ENCODE peak calls at places on chromosomes 5 and 9, in five cellular contexts. One of them, this sample, is unnamed.

GRCh38 chr5:179870952-179871351 is 12.3 kb upstream of the MRNIP start:
- DNase-seq in T-cell: no peak
- DNase-seq in fibroblast of lung: no peak
- DNase-seq in activated CD4-positive, alpha-beta T cell treated with anti-CD3 and anti-CD28 coated beads for 24 hours: no peak
- DNase-seq in kidney glomerular epithelial cell: no peak
- DNase-seq in this sample: no peak

GRCh38 chr5:142915840-142916424 is 145.8 kb downstream of the ARHGAP26 start:
- DNase-seq in activated CD4-positive, alpha-beta T cell treated with anti-CD3 and anti-CD28 coated beads for 24 hours: no peak
- DNase-seq in kidney glomerular epithelial cell: peak; percentile 78
- DNase-seq in T-cell: no peak
- DNase-seq in fibroblast of lung: peak; percentile 27
- DNase-seq in this sample: no peak

GRCh38 chr5:179607449-179607931 is 16.0 kb downstream of the HNRNPH1 start:
- DNase-seq in T-cell: no peak
- DNase-seq in activated CD4-positive, alpha-beta T cell treated with anti-CD3 and anti-CD28 coated beads for 24 hours: no peak
- DNase-seq in kidney glomerular epithelial cell: no peak
- DNase-seq in fibroblast of lung: no peak
- DNase-seq in this sample: peak; percentile 60

GRCh38 chr5:138339086-138339456 is 1.0 kb downstream of the FAM53C start:
- DNase-seq in fibroblast of lung: peak; percentile 39
- DNase-seq in kidney glomerular epithelial cell: no peak
- DNase-seq in T-cell: no peak
- DNase-seq in activated CD4-positive, alpha-beta T cell treated with anti-CD3 and anti-CD28 coated beads for 24 hours: no peak
- DNase-seq in this sample: no peak

GRCh38 chr5:10528056-10528816 is 35.6 kb upstream of the ANKRD33B start:
- DNase-seq in fibroblast of lung: peak; percentile 42
- DNase-seq in activated CD4-positive, alpha-beta T cell treated with anti-CD3 and anti-CD28 coated beads for 24 hours: no peak
- DNase-seq in T-cell: no peak
- DNase-seq in kidney glomerular epithelial cell: no peak
- DNase-seq in this sample: no peak

GRCh38 chr5:164002653-164003052 is 497.2 kb downstream of the MAT2B start:
- DNase-seq in activated CD4-positive, alpha-beta T cell treated with anti-CD3 and anti-CD28 coated beads for 24 hours: no peak
- DNase-seq in fibroblast of lung: peak; percentile 33
- DNase-seq in kidney glomerular epithelial cell: no peak
- DNase-seq in T-cell: no peak
- DNase-seq in this sample: no peak

GRCh38 chr9:130480673-130481072 is 35.9 kb downstream of the ASS1 start:
- DNase-seq in activated CD4-positive, alpha-beta T cell treated with anti-CD3 and anti-CD28 coated beads for 24 hours: no peak
- DNase-seq in kidney glomerular epithelial cell: no peak
- DNase-seq in T-cell: no peak
- DNase-seq in fibroblast of lung: no peak
- DNase-seq in this sample: no peak

GRCh38 chr9:89670806-89671434 is 66.1 kb downstream of the GADD45G start:
- DNase-seq in fibroblast of lung: no peak
- DNase-seq in activated CD4-positive, alpha-beta T cell treated with anti-CD3 and anti-CD28 coated beads for 24 hours: no peak
- DNase-seq in kidney glomerular epithelial cell: no peak
- DNase-seq in T-cell: no peak
- DNase-seq in this sample: no peak

GRCh38 chr5:76715734-76716455 is at the start of gene F2R:
- DNase-seq in kidney glomerular epithelial cell: peak; percentile 52
- DNase-seq in fibroblast of lung: peak; percentile 91
- DNase-seq in T-cell: peak; percentile 63
- DNase-seq in activated CD4-positive, alpha-beta T cell treated with anti-CD3 and anti-CD28 coated beads for 24 hours: peak; percentile 18
- DNase-seq in this sample: peak; percentile 64

GRCh38 chr5:111741270-111741669 is 15.7 kb downstream of the NREP start:
- DNase-seq in fibroblast of lung: peak; percentile 44
- DNase-seq in kidney glomerular epithelial cell: no peak
- DNase-seq in activated CD4-positive, alpha-beta T cell treated with anti-CD3 and anti-CD28 coated beads for 24 hours: no peak
- DNase-seq in T-cell: no peak
- DNase-seq in this sample: no peak

GRCh38 chr9:127561491-127562270 is 50.4 kb upstream of the STXBP1 start:
- DNase-seq in activated CD4-positive, alpha-beta T cell treated with anti-CD3 and anti-CD28 coated beads for 24 hours: no peak
- DNase-seq in kidney glomerular epithelial cell: peak; percentile 99
- DNase-seq in fibroblast of lung: peak; percentile 98
- DNase-seq in T-cell: no peak
- DNase-seq in this sample: peak; percentile 86

GRCh38 chr9:2727966-2728613 is 10.8 kb downstream of the KCNV2 start:
- DNase-seq in activated CD4-positive, alpha-beta T cell treated with anti-CD3 and anti-CD28 coated beads for 24 hours: no peak
- DNase-seq in T-cell: no peak
- DNase-seq in kidney glomerular epithelial cell: peak; percentile 63
- DNase-seq in fibroblast of lung: peak; percentile 80
- DNase-seq in this sample: no peak

GRCh38 chr5:18744990-18745590 is 1110.8 kb downstream of the TAF11L14 start:
- DNase-seq in kidney glomerular epithelial cell: no peak
- DNase-seq in T-cell: peak; percentile 22
- DNase-seq in activated CD4-positive, alpha-beta T cell treated with anti-CD3 and anti-CD28 coated beads for 24 hours: no peak
- DNase-seq in fibroblast of lung: no peak
- DNase-seq in this sample: no peak

GRCh38 chr9:99419099-99419498 is 197.0 kb downstream of the SEC61B start:
- DNase-seq in kidney glomerular epithelial cell: no peak
- DNase-seq in fibroblast of lung: peak; percentile 91
- DNase-seq in activated CD4-positive, alpha-beta T cell treated with anti-CD3 and anti-CD28 coated beads for 24 hours: no peak
- DNase-seq in T-cell: no peak
- DNase-seq in this sample: no peak

GRCh38 chr5:180628211-180628610 is 21.2 kb downstream of the FLT4 start:
- DNase-seq in kidney glomerular epithelial cell: no peak
- DNase-seq in activated CD4-positive, alpha-beta T cell treated with anti-CD3 and anti-CD28 coated beads for 24 hours: no peak
- DNase-seq in T-cell: no peak
- DNase-seq in fibroblast of lung: no peak
- DNase-seq in this sample: no peak

GRCh38 chr5:8234179-8234578 is 365.2 kb downstream of the MTRR start:
- DNase-seq in fibroblast of lung: no peak
- DNase-seq in activated CD4-positive, alpha-beta T cell treated with anti-CD3 and anti-CD28 coated beads for 24 hours: no peak
- DNase-seq in kidney glomerular epithelial cell: no peak
- DNase-seq in T-cell: no peak
- DNase-seq in this sample: no peak

GRCh38 chr5:111461261-111461671 is 51.1 kb downstream of the STARD4 start:
- DNase-seq in kidney glomerular epithelial cell: no peak
- DNase-seq in fibroblast of lung: peak; percentile 2
- DNase-seq in T-cell: no peak
- DNase-seq in activated CD4-positive, alpha-beta T cell treated with anti-CD3 and anti-CD28 coated beads for 24 hours: no peak
- DNase-seq in this sample: no peak

GRCh38 chr5:169757016-169757415 is 119.9 kb downstream of the DOCK2 start:
- DNase-seq in T-cell: no peak
- DNase-seq in fibroblast of lung: no peak
- DNase-seq in activated CD4-positive, alpha-beta T cell treated with anti-CD3 and anti-CD28 coated beads for 24 hours: no peak
- DNase-seq in kidney glomerular epithelial cell: no peak
- DNase-seq in this sample: no peak